ENCODE peak calls at places on chromosomes 5 and 9, in five cellular contexts. H is PC-3, P is endothelial cell of umbilical vein, T is HCT116, V is neural progenitor cell. Q is an unnamed sample.

GRCh38 chr5:78127875-78128274 is 166.6 kb downstream of the AP3B1 start:
- DNase-seq in T (no peak), V (peak; percentile 16), P (no peak), H (no peak), Q (peak; percentile 6)

GRCh38 chr9:132597073-132597775 is 14.8 kb downstream of the BARHL1 start:
- DNase-seq in P (no peak), V (no peak), H (no peak), T (no peak), Q (no peak)

GRCh38 chr5:15003511-15003920 is 131.9 kb upstream of the ANKH start:
- DNase-seq in T (peak; percentile 46), H (peak; percentile 83), V (peak; percentile 69), P (peak; percentile 82), Q (peak; percentile 89)

GRCh38 chr9:125825762-125826161 is 78.6 kb downstream of the PBX3 start:
- DNase-seq in H (no peak), T (no peak), V (no peak), P (no peak), Q (no peak)

GRCh38 chr9:16773116-16773515 is 97.4 kb downstream of the BNC2 start:
- DNase-seq in T (no peak), V (no peak), P (no peak), H (no peak), Q (no peak)

GRCh38 chr9:127531676-127532075 is 80.4 kb downstream of the LRSAM1 start:
- DNase-seq in P (no peak), T (no peak), H (no peak), V (no peak), Q (no peak)

GRCh38 chr5:1538276-1538675 is 14.5 kb upstream of the LPCAT1 start:
- DNase-seq in P (no peak), V (no peak), H (no peak), T (no peak), Q (no peak)

GRCh38 chr5:98365126-98365525 is 408.3 kb upstream of the RGMB start:
- DNase-seq in P (no peak), H (no peak), V (no peak), T (no peak), Q (no peak)

GRCh38 chr5:102865510-102866314 is 110.6 kb downstream of the PAM start:
- DNase-seq in P (peak; percentile 80), T (peak; percentile 86), H (peak; percentile 81), V (peak; percentile 92), Q (peak; percentile 94)

DNA sequence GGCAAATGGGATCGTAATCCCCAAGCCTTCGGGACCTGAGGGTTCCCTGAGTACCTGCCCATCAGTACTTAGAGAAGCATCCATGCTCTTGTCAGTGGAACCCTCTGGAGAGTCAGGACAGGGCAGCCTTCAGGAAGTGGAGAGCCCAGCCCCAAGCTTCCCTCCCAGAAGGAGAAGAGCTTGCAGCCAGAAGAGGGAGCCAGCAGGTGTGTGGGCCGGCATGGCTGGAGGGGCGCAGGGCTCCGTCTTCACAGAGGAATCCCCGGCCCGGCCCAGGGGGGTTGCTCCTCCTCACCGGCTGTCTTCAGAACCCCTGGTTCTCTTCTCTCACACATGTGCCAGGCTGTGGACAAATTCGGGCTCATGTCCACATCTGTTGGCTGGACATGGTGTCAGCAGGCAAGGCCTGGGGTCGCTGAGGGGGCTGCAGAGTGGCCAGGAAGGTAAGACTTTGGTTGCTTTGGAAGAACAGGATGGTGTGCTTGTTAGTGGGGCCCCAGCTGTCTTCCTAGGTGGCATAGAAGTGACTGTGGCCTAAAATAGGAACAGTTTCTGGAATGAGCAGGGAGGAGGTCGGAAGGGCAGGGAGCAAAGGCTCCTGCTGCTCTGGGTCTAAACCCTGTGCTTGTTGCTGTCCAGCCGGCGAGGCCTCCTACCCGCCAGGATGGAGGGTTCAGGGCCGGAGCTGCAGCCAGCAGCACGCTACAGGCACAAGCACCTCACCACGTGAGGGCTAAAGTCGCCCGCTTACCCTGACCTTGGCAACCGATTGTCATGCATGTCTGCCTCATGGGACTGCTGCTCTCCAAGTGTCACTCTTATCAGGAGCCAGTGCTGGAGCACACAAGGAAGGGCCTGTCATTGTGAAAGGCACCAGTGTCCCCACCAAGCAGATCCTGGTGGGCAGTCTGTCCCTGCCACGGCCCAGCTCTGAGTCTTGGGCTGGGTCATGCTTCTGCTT is 58.7 kb upstream of the RXRA start:
- DNase-seq in V (no peak), P (no peak), T (no peak), H (no peak), Q (no peak)
- H3K4me2 ChIP-seq in V (no peak overlapping the region), P (no peak overlapping the region), T (no peak overlapping the region), H (no peak overlapping the region), Q (no peak overlapping the region)

GRCh38 chr5:124665625-124666024 is 80.8 kb downstream of the ZNF608 start:
- DNase-seq in P (no peak), H (no peak), T (no peak), V (no peak), Q (peak; percentile 18)
- H2AFZ ChIP-seq in P (no peak overlapping the region), H (no peak overlapping the region), T (no peak overlapping the region), V (no peak overlapping the region), Q (no peak overlapping the region)

GRCh38 chr5:55303238-55303690 is 4.2 kb downstream of the DHX29 start:
- DNase-seq in P (peak; percentile 92), H (peak; percentile 52), V (no peak), T (no peak), Q (peak; percentile 95)
- H3K4me2 ChIP-seq in P (peak overlapping the region; percentile 77), H (peak overlapping the region; percentile 38), V (no peak overlapping the region), T (no peak overlapping the region), Q (peak overlapping the region; percentile 53)

DNA sequence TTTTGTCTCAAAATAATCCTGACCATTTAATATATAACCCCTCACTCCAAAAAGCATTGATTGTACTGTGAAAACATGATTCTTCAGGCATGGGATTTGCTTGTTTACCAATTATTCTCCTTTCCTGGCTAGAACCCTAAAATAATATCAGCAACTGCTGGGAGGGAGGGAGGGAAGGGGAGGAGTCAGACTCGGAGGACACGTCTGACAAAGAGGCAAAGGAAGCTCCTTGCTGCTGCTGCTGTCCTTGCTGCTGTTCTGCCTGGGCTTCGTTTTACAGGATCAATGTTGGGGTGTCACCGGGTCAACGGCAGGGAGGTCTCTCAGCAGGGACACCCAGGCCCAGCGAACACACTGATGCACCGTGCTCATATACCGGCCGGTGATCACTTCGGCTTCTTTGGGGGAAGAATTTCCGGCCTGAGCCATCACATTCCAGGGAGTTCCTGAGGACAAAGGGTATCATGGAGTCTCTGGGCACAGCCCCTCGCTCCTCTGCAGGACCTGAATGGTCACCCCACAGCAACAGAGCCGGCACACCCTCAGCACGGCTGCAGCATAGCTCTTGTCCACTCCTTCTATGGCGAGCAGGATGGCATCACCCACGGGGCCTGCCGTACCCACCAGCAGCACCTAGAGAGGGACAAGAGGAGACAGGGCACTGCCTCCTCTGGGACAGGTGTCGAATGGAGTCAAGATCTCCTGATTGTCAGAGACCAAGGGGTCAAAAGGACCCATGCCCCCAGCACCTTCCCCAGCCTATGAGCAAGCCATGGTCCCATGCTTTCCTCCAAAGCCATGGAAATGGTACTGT is 27.9 kb downstream of the MED10 start:
- DNase-seq in V (peak; percentile 20), H (no peak), P (peak; percentile 32), T (no peak), Q (no peak)
- H2AFZ ChIP-seq in V (peak overlapping the region; percentile 89), H (no peak overlapping the region), P (peak overlapping the region; percentile 50), T (no peak overlapping the region), Q (no peak overlapping the region)

Q was measured in GM23248.